ENCODE peak calls at places on chromosomes 5 and 9, in nine cellular contexts. A is tibial nerve; M is right cardiac atrium; W is stimulated activated naive CD4-positive, alpha-beta T cell treated with Interleukin-2 at 50 U/mL for 16 hours; I is activated CD8-positive, alpha-beta memory T cell treated with anti-CD3 and anti-CD28 coated beads, Interleukin-2, amount 10 ng/mL, durations not matched to agents 7 days and 5 days; P is Right ventricle myocardium inferior; H is mucosa of gallbladder; O is RWPE2; Y is nucleus accumbens. Z is an unnamed sample.

GRCh38 chr9:133742251-133742650 is 4.1 kb upstream of the SARDH start:
- DNase-seq in A (no peak), M (no peak), W (no peak), I (no peak), P (no peak), H (peak), O (no peak), Y (no peak), Z (no peak)

GRCh38 chr5:37754976-37755375 is 84.9 kb downstream of the GDNF start:
- DNase-seq in A (no peak), M (no peak), W (no peak), I (no peak), P (no peak), H (no peak), O (no peak), Y (no peak), Z (no peak)

GRCh38 chr9:19151425-19152159 is 24.3 kb upstream of the PLIN2 start:
- DNase-seq in A (no peak), M (no peak), W (no peak), I (no peak), P (no peak), H (peak), O (no peak), Y (no peak), Z (no peak)

GRCh38 chr5:77280036-77280435 is 69.6 kb downstream of the PDE8B start:
- DNase-seq in A (no peak), M (no peak), W (no peak), I (no peak), P (no peak), H (no peak), O (no peak), Y (no peak), Z (no peak)

GRCh38 chr9:35518212-35518917 is 28.5 kb downstream of the RUSC2 start:
- DNase-seq in A (no peak), M (no peak), W (no peak), I (no peak), P (no peak), H (peak), O (peak), Y (no peak), Z (peak)

GRCh38 chr5:81140942-81141341 is 92.2 kb upstream of the CKMT2 start:
- DNase-seq in A (peak), M (peak), W (no peak), I (no peak), P (no peak), H (no peak), O (no peak), Y (no peak), Z (peak)

GRCh38 chr5:169450464-169450863 is 133.1 kb upstream of the SPDL1 start:
- DNase-seq in A (no peak), M (peak), W (no peak), I (no peak), P (no peak), H (no peak), O (no peak), Y (no peak), Z (no peak)

GRCh38 chr5:50415912-50416311 is 25.2 kb downstream of the EMB start:
- DNase-seq in A (no peak), M (no peak), W (no peak), I (peak), P (no peak), H (no peak), O (no peak), Y (no peak), Z (no peak)

GRCh38 chr5:66378407-66378806 is 217.8 kb upstream of the MAST4 start:
- DNase-seq in A (no peak), M (no peak), W (no peak), I (no peak), P (no peak), H (no peak), O (no peak), Y (no peak), Z (no peak)

GRCh38 chr9:84879631-84880030 is 210.1 kb downstream of the NTRK2 start:
- DNase-seq in A (no peak), M (no peak), W (no peak), I (no peak), P (no peak), H (no peak), O (no peak), Y (no peak), Z (no peak)

Z was measured in IMR-90.